ENCODE peak calls at places on chromosomes 5 and 9, in four cellular contexts. F is HCT116, I is HepG2, C is GM12878. G is an unnamed sample.

GRCh38 chr5:72255670-72256069 is 64.4 kb downstream of the MRPS27 start:
- DNase-seq in F (no peak), I (no peak), C (no peak), G (no peak)

GRCh38 chr9:99040911-99041582 is 63.9 kb upstream of the TGFBR1 start:
- DNase-seq in F (no peak), I (no peak), C (no peak), G (peak; percentile 18)

GRCh38 chr9:93126151-93126781 is 7.8 kb downstream of the NINJ1 start:
- DNase-seq in F (no peak), I (no peak), C (no peak), G (no peak)

GRCh38 chr9:94112716-94113465 is 28.6 kb downstream of the PTPDC1 start:
- DNase-seq in F (no peak), I (no peak), C (no peak), G (no peak)

GRCh38 chr9:11194249-11194648 is 581.4 kb upstream of the PTPRD start:
- DNase-seq in F (no peak), I (no peak), C (no peak), G (no peak)

GRCh38 chr5:75282581-75282980 is 45.9 kb upstream of the ANKRD31 start:
- DNase-seq in F (no peak), I (no peak), C (no peak), G (no peak)

GRCh38 chr5:119315516-119315949 is 40.3 kb upstream of the TNFAIP8 start:
- DNase-seq in F (no peak), I (peak; percentile 31), C (peak; percentile 69), G (no peak)

GRCh38 chr9:124839612-124840299 is 13.5 kb upstream of the WDR38 start:
- DNase-seq in F (peak; percentile 33), I (peak; percentile 43), C (no peak), G (peak; percentile 51)

GRCh38 chr5:55438931-55439477 is 95.8 kb downstream of the PLPP1 start:
- DNase-seq in F (no peak), I (peak; percentile 20), C (no peak), G (no peak)

GRCh38 chr9:84339523-84339922 is 1.0 kb downstream of the SLC28A3 start:
- DNase-seq in F (no peak), I (no peak), C (no peak), G (no peak)

GRCh38 chr5:53173083-53173482 is 63.5 kb upstream of the MOCS2 start:
- DNase-seq in F (no peak), I (no peak), C (no peak), G (no peak)

GRCh38 chr5:169590602-169591001 is 7.0 kb downstream of the SPDL1 start:
- DNase-seq in F (no peak), I (no peak), C (no peak), G (no peak)

GRCh38 chr5:15500326-15500958 is 462 bp downstream of the FBXL7 start:
- DNase-seq in F (no peak), I (no peak), C (no peak), G (no peak)

GRCh38 chr5:82277613-82277986 is 554 bp downstream of the RPS23 start:
- DNase-seq in F (no peak), I (no peak), C (no peak), G (no peak)

GRCh38 chr5:77957-78804 is 13.8 kb upstream of the PLEKHG4B start:
- DNase-seq in F (peak; percentile 47), I (peak; percentile 32), C (no peak), G (no peak)

GRCh38 chr5:98839469-98840383 is 66.3 kb downstream of the RGMB start:
- DNase-seq in F (no peak), I (peak; percentile 7), C (no peak), G (no peak)

GRCh38 chr9:1939466-1939865 is 75.7 kb upstream of the SMARCA2 start:
- DNase-seq in F (no peak), I (no peak), C (no peak), G (no peak)

GRCh38 chr5:76794871-76795270 is 24.0 kb upstream of the F2RL1 start:
- DNase-seq in F (no peak), I (no peak), C (no peak), G (no peak)

GRCh38 chr5:43663916-43664315 is 60.9 kb downstream of the NNT start:
- DNase-seq in F (no peak), I (no peak), C (no peak), G (no peak)

GRCh38 chr5:73201547-73202513 is 28.8 kb downstream of the TMEM174 start:
- DNase-seq in F (peak; percentile 78), I (peak; percentile 63), C (no peak), G (peak; percentile 69)

GRCh38 chr9:114677418-114677817 is 4.6 kb downstream of the TEX48 start:
- DNase-seq in F (peak; percentile 61), I (peak; percentile 41), C (no peak), G (no peak)

GRCh38 chr9:80004687-80005086 is 432.9 kb downstream of the TLE4 start:
- DNase-seq in F (no peak), I (no peak), C (no peak), G (no peak)

GRCh38 chr9:84154320-84154719 is 173.7 kb downstream of the RMI1 start:
- DNase-seq in F (no peak), I (no peak), C (no peak), G (no peak)

GRCh38 chr5:108801776-108802175 is 54.1 kb downstream of the FER start:
- DNase-seq in F (peak; percentile 84), I (peak; percentile 40), C (no peak), G (no peak)

GRCh38 chr9:124473310-124473709 is 23.1 kb downstream of the ADGRD2 start:
- DNase-seq in F (no peak), I (peak; percentile 11), C (no peak), G (no peak)

GRCh38 chr5:111135946-111136345 is 43.8 kb downstream of the WDR36 start:
- DNase-seq in F (no peak), I (no peak), C (no peak), G (no peak)

GRCh38 chr9:14616188-14616982 is 76.8 kb downstream of the ZDHHC21 start:
- DNase-seq in F (peak; percentile 32), I (peak; percentile 39), C (no peak), G (peak; percentile 22)

GRCh38 chr9:136050706-136051567 is 44.2 kb downstream of the NACC2 start:
- DNase-seq in F (no peak), I (peak; percentile 9), C (no peak), G (no peak)

GRCh38 chr9:89992326-89993208 is 387.8 kb downstream of the GADD45G start:
- DNase-seq in F (no peak), I (no peak), C (no peak), G (no peak)

GRCh38 chr5:90530736-90531487 is 1.5 kb upstream of the LYSMD3 start:
- DNase-seq in F (no peak), I (no peak), C (no peak), G (no peak)

GRCh38 chr5:141050622-141051525 is at the start of gene PCDHB1:
- DNase-seq in F (no peak), I (no peak), C (no peak), G (peak; percentile 15)
- H3K9ac ChIP-seq in F (no peak within 1 kb of the TSS), I (no peak within 1 kb of the TSS), C (no peak within 1 kb of the TSS), G (peak within 1 kb of the TSS; percentile 57)

GRCh38 chr5:173791878-173792277 is 96.3 kb upstream of the CPEB4 start:
- DNase-seq in F (no peak), I (no peak), C (no peak), G (no peak)

GRCh38 chr5:173792781-173793547 is 95.2 kb upstream of the CPEB4 start:
- DNase-seq in F (no peak), I (peak; percentile 19), C (no peak), G (no peak)

GRCh38 chr5:173794901-173795416 is 93.2 kb upstream of the CPEB4 start:
- DNase-seq in F (no peak), I (peak; percentile 62), C (no peak), G (no peak)

GRCh38 chr5:173795601-173796000 is 92.5 kb upstream of the CPEB4 start:
- DNase-seq in F (no peak), I (no peak), C (no peak), G (no peak)

DNA sequence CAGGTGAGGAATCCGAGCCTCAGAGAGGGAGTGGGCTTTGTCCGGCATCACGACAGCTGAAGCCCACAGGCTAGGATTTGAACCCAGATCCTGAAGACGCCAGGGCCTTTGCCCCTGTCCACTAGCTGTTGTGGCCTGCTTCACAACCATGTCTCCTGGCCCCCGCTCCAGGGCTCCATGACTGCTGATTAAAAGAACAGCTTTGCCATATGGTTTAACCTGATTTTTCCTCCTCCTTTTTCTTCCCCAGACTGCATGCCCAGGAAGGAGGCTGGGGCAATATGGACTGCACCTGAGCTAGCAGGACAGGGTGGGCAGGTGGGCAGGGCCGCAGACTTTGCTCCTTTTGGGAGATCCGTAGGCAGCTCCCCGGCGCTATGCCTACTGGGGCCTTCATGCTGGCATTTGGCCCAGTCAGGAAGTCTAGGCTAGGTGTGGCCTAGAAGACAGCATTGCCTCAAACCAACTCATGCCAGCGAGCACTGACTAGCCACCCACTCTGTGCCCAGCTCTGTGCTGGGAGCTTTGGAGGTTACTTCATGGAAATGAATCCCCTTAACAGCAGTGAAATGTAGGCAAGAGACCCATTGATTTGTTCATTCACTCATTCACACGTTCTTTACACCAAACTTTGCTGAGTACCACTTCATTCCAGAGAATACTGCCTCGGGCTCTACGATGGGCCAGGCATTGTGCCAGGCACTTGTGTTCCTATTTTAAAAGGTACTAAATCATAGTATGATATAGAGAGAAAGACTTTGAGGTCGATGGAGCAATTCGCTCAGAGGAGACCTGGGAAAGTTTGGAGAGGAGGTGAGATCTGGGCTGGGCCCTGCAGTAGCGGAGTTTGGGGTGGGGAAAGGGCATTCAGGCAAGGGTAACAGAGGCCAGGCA is 94.2 kb upstream of the CPEB4 start:
- DNase-seq in F (no peak), I (peak; percentile 19), C (no peak), G (no peak)
- TF ChIP-seq ZNF274 in F (no peak), I (no peak), C (no peak), G (no peak)

GRCh38 chr5:149586708-149587318 is 5.5 kb downstream of the ARHGEF37 start:
- DNase-seq in F (no peak), I (no peak), C (no peak), G (no peak)
- H3K4me1 ChIP-seq in F (peaks cover 6% of the 10 kb centered on the region), I (peaks cover 5% of the 10 kb centered on the region), C (no peaks in the 10 kb centered on the region), G (peaks cover 1% of the 10 kb centered on the region)

DNA sequence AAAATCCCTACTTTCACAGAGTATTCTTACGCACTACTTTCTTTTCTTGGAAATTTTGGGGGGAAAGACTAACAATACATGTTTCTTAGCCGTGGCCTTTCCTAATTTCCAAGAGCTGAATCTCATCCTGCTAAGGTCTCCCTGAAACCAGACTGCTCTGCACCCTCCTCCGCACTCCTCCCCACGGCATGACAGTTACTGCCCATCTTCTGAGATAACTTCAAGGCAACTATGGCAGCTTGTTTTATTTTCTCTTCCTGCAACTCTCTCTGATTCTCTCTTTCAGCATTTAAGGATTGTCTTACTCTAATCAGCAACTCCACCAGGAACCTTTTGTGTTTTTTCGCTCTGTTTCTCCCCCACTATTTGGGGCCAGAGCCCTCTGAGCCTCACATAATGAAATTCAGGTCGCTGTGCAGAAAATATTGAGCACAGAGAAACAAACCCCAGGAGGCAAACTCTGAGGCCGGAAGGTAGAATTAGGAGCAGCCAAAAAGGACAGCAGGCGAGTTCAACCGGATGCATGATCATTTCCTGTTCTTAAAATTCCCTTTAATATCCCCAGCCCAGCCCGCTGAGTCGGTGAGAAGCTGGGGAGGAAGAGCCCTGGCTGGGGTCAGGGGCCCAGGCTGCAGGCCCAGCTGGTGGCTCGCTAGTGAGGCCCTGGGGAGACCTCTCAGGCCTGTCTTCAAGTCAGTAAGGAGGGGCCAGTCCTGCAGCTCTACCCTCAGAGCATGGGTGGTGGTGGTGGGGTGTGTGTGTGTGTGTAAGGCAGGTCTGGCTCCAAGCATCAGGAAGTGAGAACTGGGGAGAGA is 213.6 kb upstream of the S1PR3 start:
- DNase-seq in F (no peak), I (no peak), C (no peak), G (no peak)
- H3K9ac ChIP-seq in F (no peak overlapping the region), I (no peak overlapping the region), C (no peak overlapping the region), G (no peak overlapping the region)

GRCh38 chr9:121259935-121260334 is 8.0 kb upstream of the GSN start:
- DNase-seq in F (no peak), I (no peak), C (no peak), G (no peak)
- TF ChIP-seq ZNF274 in F (no peak), I (no peak), C (no peak), G (no peak)